ENCODE peak calls at places on chromosomes 3 and 15, in eight cellular contexts. F is right lobe of liver, A is right atrium auricular region, Q is Caco-2, U is epithelial cell of esophagus, K is heart left ventricle, Z is nephron progenitor cell, P is fibroblast of mammary gland. S is an unnamed sample.

GRCh38 chr3:25103391-25103790 is 324.7 kb upstream of the RARB start:
- DNase-seq in F (no peak), A (no peak), Q (no peak), U (no peak), K (no peak), Z (no peak), P (peak), S (no peak)

GRCh38 chr15:45664451-45664850 is 29.6 kb downstream of the SQOR start:
- DNase-seq in F (no peak), A (no peak), Q (no peak), U (no peak), K (no peak), Z (no peak), P (peak), S (no peak)

GRCh38 chr3:7439101-7439500 is 578.2 kb downstream of the GRM7 start:
- DNase-seq in F (no peak), A (no peak), Q (no peak), U (no peak), K (no peak), Z (no peak), P (no peak), S (no peak)

GRCh38 chr3:151440940-151441339 is 19.9 kb downstream of the IGSF10 start:
- DNase-seq in F (no peak), A (no peak), Q (no peak), U (no peak), K (no peak), Z (no peak), P (no peak), S (no peak)

GRCh38 chr3:113685124-113685523 is 11.3 kb downstream of the USF3 start:
- DNase-seq in F (peak), A (no peak), Q (no peak), U (no peak), K (no peak), Z (no peak), P (no peak), S (no peak)

GRCh38 chr3:11405323-11405722 is 133.1 kb downstream of the ATG7 start:
- DNase-seq in F (no peak), A (no peak), Q (no peak), U (no peak), K (no peak), Z (no peak), P (no peak), S (no peak)

GRCh38 chr15:87268675-87269074 is 987.9 kb downstream of the NTRK3 start:
- DNase-seq in F (no peak), A (no peak), Q (no peak), U (peak), K (no peak), Z (no peak), P (peak), S (no peak)

GRCh38 chr3:104909721-104910120 is 457.0 kb upstream of the ALCAM start:
- DNase-seq in F (no peak), A (no peak), Q (no peak), U (no peak), K (no peak), Z (no peak), P (peak), S (no peak)

GRCh38 chr3:15151166-15151565 is 52.2 kb upstream of the RBSN start:
- DNase-seq in F (no peak), A (no peak), Q (peak), U (peak), K (no peak), Z (no peak), P (no peak), S (no peak)

GRCh38 chr3:151445283-151446001 is 15.4 kb downstream of the IGSF10 start:
- DNase-seq in F (no peak), A (peak), Q (no peak), U (peak), K (no peak), Z (no peak), P (peak), S (no peak)

GRCh38 chr3:64190517-64191515 is 34.5 kb downstream of the PRICKLE2 start:
- DNase-seq in F (no peak), A (no peak), Q (no peak), U (peak), K (no peak), Z (no peak), P (peak), S (no peak)

GRCh38 chr3:120908803-120909601 is 997 bp downstream of the STXBP5L start:
- DNase-seq in F (no peak), A (no peak), Q (no peak), U (no peak), K (no peak), Z (no peak), P (no peak), S (no peak)

GRCh38 chr15:50227076-50227475 is 38.5 kb downstream of the HDC start:
- DNase-seq in F (no peak), A (no peak), Q (no peak), U (no peak), K (no peak), Z (no peak), P (peak), S (no peak)

GRCh38 chr15:44194397-44195150 is 497 bp downstream of the FRMD5 start:
- DNase-seq in F (peak), A (no peak), Q (peak), U (peak), K (peak), Z (no peak), P (peak), S (no peak)

GRCh38 chr3:181773921-181774320 is 62.2 kb downstream of the SOX2 start:
- DNase-seq in F (no peak), A (no peak), Q (no peak), U (no peak), K (no peak), Z (no peak), P (no peak), S (no peak)

GRCh38 chr3:8445861-8446260 is 55.8 kb upstream of the LMCD1 start:
- DNase-seq in F (no peak), A (no peak), Q (no peak), U (peak), K (no peak), Z (no peak), P (peak), S (no peak)

GRCh38 chr3:120418866-120419490 is 31.8 kb downstream of the FSTL1 start:
- DNase-seq in F (peak), A (no peak), Q (peak), U (peak), K (no peak), Z (peak), P (peak), S (no peak)

GRCh38 chr15:63019539-63020109 is 22.9 kb upstream of the TPM1 start:
- DNase-seq in F (peak), A (no peak), Q (no peak), U (peak), K (no peak), Z (peak), P (peak), S (no peak)

GRCh38 chr3:156976933-156977332 is 150.8 kb downstream of the LEKR1 start:
- DNase-seq in F (no peak), A (no peak), Q (no peak), U (no peak), K (no peak), Z (no peak), P (no peak), S (no peak)

GRCh38 chr3:130870423-130870822 is 23.5 kb upstream of the ATP2C1 start:
- DNase-seq in F (no peak), A (no peak), Q (no peak), U (no peak), K (no peak), Z (no peak), P (no peak), S (no peak)

GRCh38 chr15:94972314-94972713 is 741.0 kb downstream of the MCTP2 start:
- DNase-seq in F (no peak), A (no peak), Q (no peak), U (peak), K (no peak), Z (no peak), P (peak), S (no peak)

GRCh38 chr15:65208656-65209055 is 2.6 kb downstream of the CILP start:
- DNase-seq in F (no peak), A (no peak), Q (no peak), U (no peak), K (no peak), Z (no peak), P (no peak), S (no peak)

GRCh38 chr3:191003742-191004141 is 141.2 kb upstream of the GMNC start:
- DNase-seq in F (no peak), A (no peak), Q (no peak), U (no peak), K (no peak), Z (no peak), P (no peak), S (no peak)

GRCh38 chr15:89631902-89632264 is 23.4 kb downstream of the KIF7 start:
- DNase-seq in F (no peak), A (peak), Q (no peak), U (no peak), K (no peak), Z (no peak), P (no peak), S (no peak)

GRCh38 chr3:160400048-160400630 is 689 bp downstream of the SMC4 start:
- DNase-seq in F (peak), A (peak), Q (peak), U (peak), K (peak), Z (peak), P (peak), S (peak)

GRCh38 chr3:135083179-135083578 is 288.1 kb downstream of the EPHB1 start:
- DNase-seq in F (no peak), A (no peak), Q (no peak), U (no peak), K (no peak), Z (no peak), P (no peak), S (no peak)

GRCh38 chr15:73683624-73684536 is at the start of gene CD276:
- DNase-seq in F (peak), A (peak), Q (peak), U (peak), K (peak), Z (peak), P (peak), S (peak)
- TF ChIP-seq CTCF in F (peak), A (peak), Q (peak), U (no peak), K (peak), Z (no peak), P (peak), S (peak)

GRCh38 chr15:68365770-68366169 is 66.2 kb downstream of the ITGA11 start:
- DNase-seq in F (no peak), A (no peak), Q (no peak), U (no peak), K (no peak), Z (no peak), P (no peak), S (no peak)

GRCh38 chr15:68367226-68367625 is 64.7 kb downstream of the ITGA11 start:
- DNase-seq in F (no peak), A (no peak), Q (no peak), U (peak), K (no peak), Z (no peak), P (no peak), S (no peak)

GRCh38 chr15:68365140-68365745 is 66.7 kb downstream of the ITGA11 start:
- DNase-seq in F (no peak), A (no peak), Q (no peak), U (peak), K (no peak), Z (no peak), P (no peak), S (no peak)

GRCh38 chr15:68364660-68365035 is 67.3 kb downstream of the ITGA11 start:
- DNase-seq in F (no peak), A (no peak), Q (no peak), U (no peak), K (no peak), Z (no peak), P (no peak), S (no peak)

DNA sequence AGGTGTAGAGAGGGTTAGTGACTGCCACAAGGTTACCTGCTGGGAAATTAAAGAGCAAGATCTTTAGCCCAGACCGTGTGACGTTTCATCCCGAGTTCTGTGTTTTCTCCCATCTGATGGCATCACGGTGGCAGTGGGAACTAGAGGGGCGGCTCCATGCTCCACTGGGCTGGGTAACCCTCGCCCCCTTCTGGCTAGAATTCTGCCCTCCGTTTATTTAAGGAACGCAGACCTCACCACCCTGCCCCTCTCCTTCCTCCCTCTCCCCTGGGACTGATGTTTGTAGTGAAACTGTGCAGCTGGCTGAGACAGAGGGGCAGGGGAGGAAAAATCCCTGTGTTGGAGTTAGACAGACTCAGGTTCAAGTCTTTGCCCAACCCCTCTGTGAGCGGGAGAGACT is 65.6 kb downstream of the ITGA11 start:
- DNase-seq in F (no peak), A (no peak), Q (no peak), U (no peak), K (no peak), Z (no peak), P (no peak), S (no peak)
- TF ChIP-seq CTCF in F (no peak), A (no peak), Q (no peak), U (no peak), K (no peak), Z (no peak), P (no peak), S (no peak)

DNA sequence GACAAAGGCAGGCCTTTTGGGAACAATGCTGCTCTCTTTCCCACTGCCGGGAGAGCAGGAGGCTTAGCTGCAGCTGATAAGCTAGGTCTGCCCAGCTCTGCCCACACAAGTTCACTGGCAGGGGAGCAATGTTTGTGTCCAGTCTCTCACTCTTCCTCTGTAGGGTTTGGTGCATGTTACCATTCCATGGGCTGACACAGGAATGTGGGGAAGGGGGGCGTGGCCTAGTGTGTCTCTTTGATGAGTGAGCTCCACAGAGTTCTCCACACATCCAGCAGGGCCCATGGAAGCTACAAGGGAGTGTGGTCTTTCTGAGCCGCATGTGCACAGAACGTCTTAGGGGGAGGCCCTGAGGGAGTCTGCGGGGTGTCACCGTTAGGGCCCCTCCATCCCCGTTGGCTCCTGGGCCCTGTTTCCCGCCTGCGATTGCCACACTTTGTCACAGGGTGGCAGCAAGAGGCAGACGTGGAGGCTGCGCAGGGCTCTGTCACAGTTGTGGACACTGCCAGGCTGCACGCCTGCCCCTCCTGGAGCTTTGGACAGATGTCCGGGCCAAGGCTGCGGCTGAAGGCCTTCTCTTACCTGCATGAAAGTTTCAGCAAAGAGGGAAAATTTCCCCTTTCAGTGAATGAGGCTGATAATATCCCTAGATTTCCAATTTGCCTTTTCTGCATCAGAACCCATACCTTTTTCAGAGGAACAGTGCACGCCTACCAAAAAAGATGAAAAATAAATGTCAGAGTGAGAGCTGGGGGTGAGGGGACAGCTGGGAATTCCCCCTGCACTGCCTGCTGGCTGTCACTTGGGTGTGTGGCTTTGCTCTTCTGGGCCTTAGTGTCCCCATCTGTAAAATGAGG is 24.3 kb downstream of the CACNA2D3 start:
- DNase-seq in F (peak), A (peak), Q (peak), U (no peak), K (peak), Z (peak), P (no peak), S (peak)
- TF ChIP-seq CTCF in F (peak), A (peak), Q (peak), U (peak), K (peak), Z (peak), P (peak), S (peak)

GRCh38 chr15:55005679-55006078 is 191.1 kb downstream of the RSL24D1 start:
- DNase-seq in F (no peak), A (no peak), Q (no peak), U (no peak), K (no peak), Z (no peak), P (no peak), S (no peak)

GRCh38 chr15:55008397-55008796 is 188.3 kb downstream of the RSL24D1 start:
- DNase-seq in F (no peak), A (no peak), Q (no peak), U (no peak), K (no peak), Z (no peak), P (no peak), S (no peak)

GRCh38 chr15:55007561-55007960 is 189.2 kb downstream of the RSL24D1 start:
- DNase-seq in F (no peak), A (peak), Q (no peak), U (no peak), K (no peak), Z (no peak), P (no peak), S (no peak)

GRCh38 chr15:55003900-55004879 is 192.6 kb downstream of the RSL24D1 start:
- DNase-seq in F (no peak), A (no peak), Q (no peak), U (no peak), K (no peak), Z (no peak), P (no peak), S (no peak)
- TF ChIP-seq CTCF in F (no peak), A (no peak), Q (no peak), U (no peak), K (no peak), Z (no peak), P (no peak), S (no peak)

GRCh38 chr15:81031203-81031602 is 30.5 kb downstream of the TLNRD1 start:
- DNase-seq in F (no peak), A (no peak), Q (no peak), U (no peak), K (no peak), Z (no peak), P (no peak), S (no peak)

GRCh38 chr15:81033508-81033907 is 32.8 kb downstream of the TLNRD1 start:
- DNase-seq in F (no peak), A (no peak), Q (no peak), U (no peak), K (no peak), Z (no peak), P (no peak), S (no peak)

GRCh38 chr15:81032355-81032754 is 31.6 kb downstream of the TLNRD1 start:
- DNase-seq in F (no peak), A (no peak), Q (no peak), U (no peak), K (no peak), Z (no peak), P (no peak), S (no peak)

GRCh38 chr15:81030368-81030739 is 29.6 kb downstream of the TLNRD1 start:
- DNase-seq in F (no peak), A (no peak), Q (no peak), U (no peak), K (no peak), Z (no peak), P (no peak), S (no peak)

DNA sequence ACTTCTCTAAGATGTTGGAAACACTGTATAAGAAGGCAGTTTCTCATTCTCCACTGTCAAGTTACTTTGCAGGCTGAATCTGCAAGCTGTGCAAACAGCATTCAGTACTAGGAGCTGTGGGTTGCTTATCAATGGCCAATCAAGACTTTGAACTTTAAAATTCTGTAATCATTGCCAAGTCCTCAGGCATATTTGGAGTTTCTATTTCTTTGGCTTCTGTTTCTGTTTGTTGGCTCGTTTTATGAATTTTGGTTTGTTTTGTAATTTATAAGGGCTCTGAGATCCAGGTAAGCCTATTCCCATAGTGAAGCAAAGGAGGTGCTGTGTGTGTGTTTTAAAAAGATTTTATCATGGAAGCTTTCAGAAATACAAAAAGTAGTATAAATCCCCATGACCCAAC is 32.1 kb downstream of the TLNRD1 start:
- DNase-seq in F (no peak), A (no peak), Q (no peak), U (no peak), K (no peak), Z (no peak), P (no peak), S (no peak)
- TF ChIP-seq CTCF in F (no peak), A (no peak), Q (no peak), U (no peak), K (no peak), Z (no peak), P (no peak), S (no peak)

GRCh38 chr3:133387341-133387740 is 12.5 kb upstream of the BFSP2 start:
- DNase-seq in F (no peak), A (no peak), Q (no peak), U (no peak), K (no peak), Z (no peak), P (no peak), S (no peak)

GRCh38 chr3:133388696-133389095 is 11.2 kb upstream of the BFSP2 start:
- DNase-seq in F (no peak), A (no peak), Q (no peak), U (no peak), K (no peak), Z (no peak), P (no peak), S (no peak)

GRCh38 chr3:133384331-133385027 is 15.4 kb upstream of the BFSP2 start:
- DNase-seq in F (peak), A (peak), Q (peak), U (peak), K (peak), Z (peak), P (peak), S (peak)

GRCh38 chr3:133383175-133383574 is 16.7 kb upstream of the BFSP2 start:
- DNase-seq in F (no peak), A (no peak), Q (no peak), U (peak), K (no peak), Z (no peak), P (no peak), S (no peak)

DNA sequence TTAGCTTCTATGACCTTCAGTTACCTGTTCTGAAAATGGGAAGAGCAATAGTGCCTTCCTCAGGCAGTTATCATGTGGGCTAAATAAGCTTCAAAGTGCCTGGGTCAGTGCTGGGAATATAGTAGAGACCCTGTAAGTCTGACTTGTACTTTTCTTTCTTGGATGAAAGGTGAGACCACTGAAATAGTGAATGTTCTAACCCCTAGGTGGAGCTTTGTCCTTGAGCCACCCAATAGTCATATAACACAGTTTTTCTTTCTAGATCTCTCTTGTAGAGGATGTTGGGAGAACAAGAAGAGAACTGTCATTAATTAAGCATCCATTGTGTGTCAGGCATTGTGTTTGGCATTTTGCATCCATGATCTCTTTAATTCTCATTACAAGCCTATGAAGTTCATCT is 13.0 kb upstream of the BFSP2 start:
- DNase-seq in F (no peak), A (no peak), Q (no peak), U (no peak), K (no peak), Z (no peak), P (no peak), S (no peak)
- TF ChIP-seq CTCF in F (no peak), A (no peak), Q (no peak), U (no peak), K (no peak), Z (no peak), P (no peak), S (peak)